ENCODE peak calls at places on chromosome 9, in seven cellular contexts. One of them, this sample, is unnamed.
A peak's percentile ranks its signal among the peaks of the same experiment; 100 is the strongest.

GRCh38 chr9:18238752-18239151 is 235.2 kb upstream of the ADAMTSL1 start:
- DNase-seq in lung: no peak
- DNase-seq in suprapubic skin: no peak
- DNase-seq in lower lobe of right lung: no peak
- DNase-seq in GM23248: peak; percentile 78
- DNase-seq in RWPE2: no peak
- DNase-seq in mammary epithelial cell: peak; percentile 66
- DNase-seq in this sample: no peak

GRCh38 chr9:134594376-134594941 is 47.1 kb upstream of the COL5A1 start:
- DNase-seq in suprapubic skin: peak; percentile 65
- DNase-seq in GM23248: no peak
- DNase-seq in lung: peak; percentile 25
- DNase-seq in mammary epithelial cell: no peak
- DNase-seq in RWPE2: no peak
- DNase-seq in lower lobe of right lung: no peak
- DNase-seq in this sample: no peak

GRCh38 chr9:93656426-93657222 is 80.2 kb downstream of the PHF2 start:
- DNase-seq in suprapubic skin: peak; percentile 71
- DNase-seq in GM23248: no peak
- DNase-seq in mammary epithelial cell: no peak
- DNase-seq in lower lobe of right lung: no peak
- DNase-seq in RWPE2: peak; percentile 42
- DNase-seq in lung: no peak
- DNase-seq in this sample: no peak

GRCh38 chr9:135474915-135475314 is 4.7 kb upstream of the PPP1R26 start:
- DNase-seq in GM23248: peak; percentile 13
- DNase-seq in lung: no peak
- DNase-seq in suprapubic skin: no peak
- DNase-seq in lower lobe of right lung: peak; percentile 71
- DNase-seq in RWPE2: no peak
- DNase-seq in mammary epithelial cell: no peak
- DNase-seq in this sample: peak; percentile 40

GRCh38 chr9:77981332-77981731 is 50.3 kb downstream of the GNAQ start:
- DNase-seq in lower lobe of right lung: no peak
- DNase-seq in RWPE2: peak; percentile 80
- DNase-seq in mammary epithelial cell: peak; percentile 91
- DNase-seq in GM23248: peak; percentile 73
- DNase-seq in suprapubic skin: no peak
- DNase-seq in lung: no peak
- DNase-seq in this sample: peak; percentile 63

GRCh38 chr9:121650220-121651013 is 1.0 kb upstream of the DAB2IP start:
- DNase-seq in suprapubic skin: no peak
- DNase-seq in GM23248: peak; percentile 32
- DNase-seq in mammary epithelial cell: no peak
- DNase-seq in lower lobe of right lung: no peak
- DNase-seq in RWPE2: no peak
- DNase-seq in lung: peak; percentile 42
- DNase-seq in this sample: peak; percentile 61

GRCh38 chr9:133428579-133429215 is 6.5 kb downstream of the ADAMTS13 start:
- DNase-seq in RWPE2: no peak
- DNase-seq in mammary epithelial cell: no peak
- DNase-seq in lung: no peak
- DNase-seq in GM23248: peak; percentile 38
- DNase-seq in lower lobe of right lung: no peak
- DNase-seq in suprapubic skin: no peak
- DNase-seq in this sample: peak; percentile 43

GRCh38 chr9:137298983-137299521 is 3.0 kb downstream of the NRARP start:
- DNase-seq in suprapubic skin: no peak
- DNase-seq in GM23248: no peak
- DNase-seq in mammary epithelial cell: no peak
- DNase-seq in lower lobe of right lung: no peak
- DNase-seq in RWPE2: no peak
- DNase-seq in lung: no peak
- DNase-seq in this sample: no peak

GRCh38 chr9:68844196-68844595 is 139.2 kb downstream of the PIP5K1B start:
- DNase-seq in GM23248: no peak
- DNase-seq in lower lobe of right lung: no peak
- DNase-seq in suprapubic skin: no peak
- DNase-seq in mammary epithelial cell: no peak
- DNase-seq in RWPE2: no peak
- DNase-seq in lung: no peak
- DNase-seq in this sample: no peak

GRCh38 chr9:108468364-108468763 is 387.4 kb downstream of the ACTL7B start:
- DNase-seq in suprapubic skin: no peak
- DNase-seq in mammary epithelial cell: peak; percentile 49
- DNase-seq in GM23248: peak; percentile 66
- DNase-seq in RWPE2: no peak
- DNase-seq in lung: peak; percentile 54
- DNase-seq in lower lobe of right lung: peak; percentile 57
- DNase-seq in this sample: no peak

GRCh38 chr9:103997861-103998370 is 96.2 kb upstream of the SMC2 start:
- DNase-seq in GM23248: no peak
- DNase-seq in lower lobe of right lung: no peak
- DNase-seq in suprapubic skin: no peak
- DNase-seq in lung: no peak
- DNase-seq in mammary epithelial cell: no peak
- DNase-seq in RWPE2: no peak
- DNase-seq in this sample: no peak

GRCh38 chr9:70816316-70816715 is 305.1 kb downstream of the TRPM3 start:
- DNase-seq in suprapubic skin: no peak
- DNase-seq in lung: no peak
- DNase-seq in mammary epithelial cell: no peak
- DNase-seq in RWPE2: no peak
- DNase-seq in GM23248: no peak
- DNase-seq in lower lobe of right lung: no peak
- DNase-seq in this sample: no peak
- H3K27ac ChIP-seq in suprapubic skin: no peak overlapping the region
- H3K27ac ChIP-seq in lung: no peak overlapping the region
- H3K27ac ChIP-seq in mammary epithelial cell: no peak overlapping the region
- H3K27ac ChIP-seq in RWPE2: no peak overlapping the region
- H3K27ac ChIP-seq in GM23248: no peak overlapping the region
- H3K27ac ChIP-seq in lower lobe of right lung: no peak overlapping the region
- H3K27ac ChIP-seq in this sample: no peak overlapping the region

GRCh38 chr9:647522-647921 is 194.0 kb upstream of the DMRT1 start:
- DNase-seq in RWPE2: no peak
- DNase-seq in GM23248: no peak
- DNase-seq in lung: no peak
- DNase-seq in lower lobe of right lung: no peak
- DNase-seq in mammary epithelial cell: no peak
- DNase-seq in suprapubic skin: no peak
- DNase-seq in this sample: no peak
- H3K4me1 ChIP-seq in RWPE2: peaks cover 15% of the 10 kb centered on the region
- H3K4me1 ChIP-seq in GM23248: peaks cover 9% of the 10 kb centered on the region
- H3K4me1 ChIP-seq in lung: peaks cover 17% of the 10 kb centered on the region
- H3K4me1 ChIP-seq in lower lobe of right lung: peaks cover 25% of the 10 kb centered on the region
- H3K4me1 ChIP-seq in mammary epithelial cell: peaks cover 16% of the 10 kb centered on the region
- H3K4me1 ChIP-seq in suprapubic skin: peaks cover 22% of the 10 kb centered on the region
- H3K4me1 ChIP-seq in this sample: peaks cover 26% of the 10 kb centered on the region

GRCh38 chr9:88998506-88998905 is 7.2 kb downstream of the S1PR3 start:
- DNase-seq in GM23248: peak; percentile 31
- DNase-seq in lower lobe of right lung: no peak
- DNase-seq in lung: no peak
- DNase-seq in RWPE2: no peak
- DNase-seq in mammary epithelial cell: no peak
- DNase-seq in suprapubic skin: no peak
- DNase-seq in this sample: no peak

GRCh38 chr9:89000973-89001916 is 10.0 kb downstream of the S1PR3 start:
- DNase-seq in suprapubic skin: peak; percentile 94
- DNase-seq in lower lobe of right lung: peak; percentile 87
- DNase-seq in GM23248: peak; percentile 94
- DNase-seq in lung: peak; percentile 92
- DNase-seq in RWPE2: no peak
- DNase-seq in mammary epithelial cell: peak; percentile 61
- DNase-seq in this sample: peak; percentile 93

GRCh38 chr9:89001917-89002540 is 10.8 kb downstream of the S1PR3 start:
- DNase-seq in lung: peak; percentile 14
- DNase-seq in suprapubic skin: no peak
- DNase-seq in lower lobe of right lung: no peak
- DNase-seq in RWPE2: no peak
- DNase-seq in mammary epithelial cell: no peak
- DNase-seq in GM23248: no peak
- DNase-seq in this sample: no peak

GRCh38 chr9:88998911-88999310 is 7.6 kb downstream of the S1PR3 start:
- DNase-seq in mammary epithelial cell: no peak
- DNase-seq in lung: peak; percentile 58
- DNase-seq in RWPE2: no peak
- DNase-seq in GM23248: peak; percentile 57
- DNase-seq in suprapubic skin: peak; percentile 85
- DNase-seq in lower lobe of right lung: peak; percentile 63
- DNase-seq in this sample: peak; percentile 58

GRCh38 chr9:89000281-89000875 is 9.1 kb downstream of the S1PR3 start:
- DNase-seq in lung: peak; percentile 28
- DNase-seq in mammary epithelial cell: no peak
- DNase-seq in RWPE2: no peak
- DNase-seq in suprapubic skin: no peak
- DNase-seq in lower lobe of right lung: no peak
- DNase-seq in GM23248: peak; percentile 7
- DNase-seq in this sample: no peak
- H3K27ac ChIP-seq in lung: no peak overlapping the region
- H3K27ac ChIP-seq in mammary epithelial cell: no peak overlapping the region
- H3K27ac ChIP-seq in RWPE2: no peak overlapping the region
- H3K27ac ChIP-seq in suprapubic skin: no peak overlapping the region
- H3K27ac ChIP-seq in lower lobe of right lung: no peak overlapping the region
- H3K27ac ChIP-seq in GM23248: no peak overlapping the region
- H3K27ac ChIP-seq in this sample: no peak overlapping the region

DNA sequence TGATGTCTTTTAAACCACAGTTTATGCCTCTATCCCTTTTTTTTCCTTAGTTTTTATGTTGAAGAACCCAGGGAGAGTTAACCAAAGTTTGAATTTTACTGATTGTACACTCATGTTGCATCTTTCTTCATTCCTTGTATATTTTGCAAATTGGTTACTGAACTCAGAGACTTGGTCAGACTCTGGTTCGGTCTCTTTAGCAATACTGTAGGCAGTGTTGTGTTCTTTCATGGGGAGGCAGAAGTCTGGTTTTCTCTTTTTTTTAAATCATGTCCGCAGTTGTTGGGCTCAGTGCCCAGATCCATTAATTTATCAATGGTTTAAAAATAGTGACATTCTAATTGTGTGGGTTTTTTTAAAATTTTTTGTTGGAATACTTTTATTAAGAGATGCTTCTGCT is 23.4 kb downstream of the UBE2R2 start:
- DNase-seq in lower lobe of right lung: no peak
- DNase-seq in GM23248: peak; percentile 49
- DNase-seq in RWPE2: no peak
- DNase-seq in lung: no peak
- DNase-seq in mammary epithelial cell: no peak
- DNase-seq in suprapubic skin: no peak
- DNase-seq in this sample: no peak
- H3K4me1 ChIP-seq in lower lobe of right lung: peaks cover 55% of the 10 kb centered on the region
- H3K4me1 ChIP-seq in GM23248: peaks cover 52% of the 10 kb centered on the region
- H3K4me1 ChIP-seq in RWPE2: peaks cover 13% of the 10 kb centered on the region
- H3K4me1 ChIP-seq in lung: peaks cover 17% of the 10 kb centered on the region
- H3K4me1 ChIP-seq in mammary epithelial cell: peaks cover 9% of the 10 kb centered on the region
- H3K4me1 ChIP-seq in suprapubic skin: peaks cover 41% of the 10 kb centered on the region
- H3K4me1 ChIP-seq in this sample: peaks cover 90% of the 10 kb centered on the region

DNA sequence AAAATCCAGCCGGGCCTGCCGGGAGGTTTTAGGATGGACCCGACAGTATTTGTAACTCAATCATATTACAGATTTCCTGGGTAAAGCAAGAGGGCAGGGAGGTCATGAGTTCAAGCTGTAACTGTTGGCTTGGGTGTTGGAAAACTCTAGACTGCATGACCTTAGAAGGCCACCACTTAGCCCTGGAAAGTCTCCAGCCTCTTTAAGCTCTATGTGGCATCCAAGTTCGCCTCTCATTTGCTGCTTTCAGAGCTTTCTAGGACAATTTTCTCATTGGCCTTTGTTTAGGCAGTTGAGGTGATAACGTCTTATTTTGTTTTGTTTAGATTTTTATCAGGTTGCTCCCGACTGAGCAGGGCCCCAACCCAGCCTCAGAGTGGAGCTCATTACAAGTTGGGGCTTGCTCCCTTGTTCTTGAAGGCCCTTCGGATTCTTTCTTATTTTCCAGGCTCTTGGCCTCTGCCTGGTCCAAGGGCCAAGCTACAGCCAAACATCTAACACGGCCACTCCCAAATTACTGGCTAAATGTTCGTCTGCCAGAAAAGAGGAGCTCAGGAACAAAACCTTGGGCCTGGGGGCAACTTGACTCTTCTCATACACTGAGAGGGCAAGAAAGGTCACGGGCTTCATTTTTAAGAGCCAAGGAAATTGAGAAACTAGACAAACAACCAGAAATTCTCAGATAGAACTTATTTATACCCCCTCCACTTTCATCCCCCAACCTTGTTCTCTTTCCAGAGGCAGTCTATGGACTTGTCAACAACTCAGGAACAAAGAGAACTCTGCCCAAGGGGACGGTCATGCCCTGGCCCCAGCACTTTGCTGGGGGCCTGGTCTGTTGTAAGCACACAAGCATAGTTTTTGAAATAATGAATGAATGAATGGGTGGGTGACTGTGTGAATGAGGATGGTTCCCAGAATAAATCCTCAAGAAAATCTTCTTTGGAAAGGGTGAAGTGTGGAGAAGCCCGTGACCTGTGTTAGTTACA is 526.9 kb downstream of the BNC2 start:
- DNase-seq in GM23248: peak; percentile 9
- DNase-seq in lower lobe of right lung: no peak
- DNase-seq in suprapubic skin: no peak
- DNase-seq in mammary epithelial cell: peak; percentile 43
- DNase-seq in lung: no peak
- DNase-seq in RWPE2: no peak
- DNase-seq in this sample: no peak
- H3K27ac ChIP-seq in GM23248: peak overlapping the region; percentile 70
- H3K27ac ChIP-seq in lower lobe of right lung: peak overlapping the region; percentile 1
- H3K27ac ChIP-seq in suprapubic skin: peak overlapping the region; percentile 58
- H3K27ac ChIP-seq in mammary epithelial cell: peak overlapping the region; percentile 25
- H3K27ac ChIP-seq in lung: no peak overlapping the region
- H3K27ac ChIP-seq in RWPE2: peak overlapping the region; percentile 53
- H3K27ac ChIP-seq in this sample: no peak overlapping the region

GRCh38 chr9:95030344-95030743 is 287.2 kb downstream of the FANCC start:
- DNase-seq in lower lobe of right lung: no peak
- DNase-seq in mammary epithelial cell: no peak
- DNase-seq in suprapubic skin: no peak
- DNase-seq in lung: no peak
- DNase-seq in RWPE2: no peak
- DNase-seq in GM23248: no peak
- DNase-seq in this sample: no peak
- H3K4me1 ChIP-seq in lower lobe of right lung: peaks cover 75% of the 10 kb centered on the region
- H3K4me1 ChIP-seq in mammary epithelial cell: peaks cover 16% of the 10 kb centered on the region
- H3K4me1 ChIP-seq in suprapubic skin: peaks cover 83% of the 10 kb centered on the region
- H3K4me1 ChIP-seq in lung: peaks cover 21% of the 10 kb centered on the region
- H3K4me1 ChIP-seq in RWPE2: peaks cover 32% of the 10 kb centered on the region
- H3K4me1 ChIP-seq in GM23248: peaks cover 49% of the 10 kb centered on the region
- H3K4me1 ChIP-seq in this sample: peaks cover 94% of the 10 kb centered on the region

GRCh38 chr9:113909421-113909820 is 33.3 kb downstream of the ZNF618 start:
- DNase-seq in lung: no peak
- DNase-seq in suprapubic skin: no peak
- DNase-seq in mammary epithelial cell: no peak
- DNase-seq in lower lobe of right lung: no peak
- DNase-seq in GM23248: no peak
- DNase-seq in RWPE2: no peak
- DNase-seq in this sample: no peak
- H3K27ac ChIP-seq in lung: no peak overlapping the region
- H3K27ac ChIP-seq in suprapubic skin: no peak overlapping the region
- H3K27ac ChIP-seq in mammary epithelial cell: no peak overlapping the region
- H3K27ac ChIP-seq in lower lobe of right lung: no peak overlapping the region
- H3K27ac ChIP-seq in GM23248: no peak overlapping the region
- H3K27ac ChIP-seq in RWPE2: no peak overlapping the region
- H3K27ac ChIP-seq in this sample: peak overlapping the region; percentile 78

DNA sequence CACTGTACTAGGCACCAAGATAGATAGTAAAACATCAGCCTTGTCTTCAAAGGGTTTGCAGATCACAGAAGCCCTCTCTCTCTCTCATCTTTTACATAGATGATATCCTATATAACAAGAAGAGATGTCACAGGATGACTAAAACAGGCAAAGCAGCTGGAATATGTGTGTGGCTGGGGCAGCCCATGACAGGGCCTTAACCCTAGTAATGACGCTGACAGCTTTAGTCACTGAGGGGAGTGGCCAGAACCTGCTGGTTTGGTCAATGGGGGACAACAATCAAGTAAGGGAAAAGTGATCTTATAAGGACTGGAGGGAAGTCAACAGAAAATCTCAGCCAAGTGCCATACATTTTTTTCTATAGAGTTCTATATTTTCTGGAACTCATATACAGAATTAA is 41.9 kb upstream of the RIC1 start:
- DNase-seq in GM23248: peak; percentile 91
- DNase-seq in RWPE2: no peak
- DNase-seq in mammary epithelial cell: peak; percentile 67
- DNase-seq in lower lobe of right lung: no peak
- DNase-seq in lung: no peak
- DNase-seq in suprapubic skin: no peak
- DNase-seq in this sample: no peak
- H3K4me1 ChIP-seq in GM23248: peaks cover 38% of the 10 kb centered on the region
- H3K4me1 ChIP-seq in RWPE2: peaks cover 8% of the 10 kb centered on the region
- H3K4me1 ChIP-seq in mammary epithelial cell: peaks cover 20% of the 10 kb centered on the region
- H3K4me1 ChIP-seq in lower lobe of right lung: peaks cover 17% of the 10 kb centered on the region
- H3K4me1 ChIP-seq in lung: peaks cover 13% of the 10 kb centered on the region
- H3K4me1 ChIP-seq in suprapubic skin: peaks cover 12% of the 10 kb centered on the region
- H3K4me1 ChIP-seq in this sample: peaks cover 4% of the 10 kb centered on the region

This sample was measured in stomach.